ENCODE peak calls at places on chromosome 22, in eight cellular contexts. F is spleen, U is lower leg skin, S is NB4, H is HCT116, W is ovary, A is uterus, Z is A549. K is an unnamed sample.
A peak's percentile ranks its signal among the peaks of the same experiment; 100 is the strongest.

GRCh38 chr22:20601308-20601707 is 93.9 kb downstream of the MED15 start:
- DNase-seq in F (no peak), U (no peak), S (no peak), H (no peak), W (no peak), A (no peak), Z (no peak), K (no peak)

GRCh38 chr22:47835726-47836125 is 1073.3 kb downstream of the TBC1D22A start:
- DNase-seq in F (no peak), U (no peak), S (no peak), H (peak; percentile 18), W (no peak), A (no peak), Z (no peak), K (no peak)

GRCh38 chr22:32587449-32587848 is 112.8 kb downstream of the FBXO7 start:
- DNase-seq in F (no peak), U (peak; percentile 76), S (no peak), H (no peak), W (no peak), A (peak; percentile 93), Z (no peak), K (peak; percentile 56)

GRCh38 chr22:40302149-40302548 is 44.2 kb upstream of the ADSL start:
- DNase-seq in F (no peak), U (no peak), S (no peak), H (no peak), W (no peak), A (no peak), Z (no peak), K (no peak)

GRCh38 chr22:40348025-40348658 is 1.8 kb downstream of the ADSL start:
- DNase-seq in F (peak; percentile 84), U (no peak), S (peak; percentile 70), H (peak; percentile 40), W (peak; percentile 42), A (no peak), Z (peak; percentile 46), K (no peak)

GRCh38 chr22:22890085-22890484 is 2.5 kb downstream of the IGLL5 start:
- DNase-seq in F (no peak), U (no peak), S (no peak), H (no peak), W (no peak), A (no peak), Z (no peak), K (no peak)

GRCh38 chr22:39277135-39277607 is 32.4 kb upstream of the PDGFB start:
- DNase-seq in F (no peak), U (no peak), S (no peak), H (no peak), W (no peak), A (no peak), Z (no peak), K (no peak)

GRCh38 chr22:45537734-45538181 is 35.1 kb downstream of the FBLN1 start:
- DNase-seq in F (no peak), U (peak; percentile 94), S (peak; percentile 11), H (no peak), W (peak; percentile 76), A (peak; percentile 87), Z (no peak), K (no peak)

GRCh38 chr22:20427945-20428417 is 9.6 kb downstream of the SCARF2 start:
- DNase-seq in F (peak; percentile 61), U (no peak), S (no peak), H (no peak), W (no peak), A (no peak), Z (no peak), K (no peak)

GRCh38 chr22:33909075-33909458 is 11.2 kb downstream of the LARGE1 start:
- DNase-seq in F (no peak), U (no peak), S (no peak), H (no peak), W (peak; percentile 44), A (peak; percentile 57), Z (no peak), K (no peak)

GRCh38 chr22:29704528-29705285 is 15.1 kb upstream of the CABP7 start:
- DNase-seq in F (no peak), U (no peak), S (no peak), H (no peak), W (no peak), A (no peak), Z (no peak), K (no peak)

GRCh38 chr22:48098243-48098935 is 1335.9 kb downstream of the TBC1D22A start:
- DNase-seq in F (no peak), U (no peak), S (peak; percentile 33), H (no peak), W (no peak), A (no peak), Z (no peak), K (no peak)

GRCh38 chr22:30430933-30431332 is 5.4 kb downstream of the MTFP1 start:
- DNase-seq in F (no peak), U (no peak), S (no peak), H (no peak), W (no peak), A (no peak), Z (no peak), K (no peak)

GRCh38 chr22:44211946-44212930 is 31.5 kb downstream of the PARVG start:
- DNase-seq in F (no peak), U (peak; percentile 85), S (no peak), H (no peak), W (no peak), A (no peak), Z (no peak), K (no peak)

GRCh38 chr22:49582171-49582570 is 245.5 kb downstream of the BRD1 start:
- DNase-seq in F (no peak), U (no peak), S (no peak), H (no peak), W (no peak), A (no peak), Z (no peak), K (no peak)

GRCh38 chr22:47002692-47003091 is 240.2 kb downstream of the TBC1D22A start:
- DNase-seq in F (no peak), U (peak; percentile 62), S (no peak), H (no peak), W (no peak), A (no peak), Z (no peak), K (no peak)

GRCh38 chr22:49724893-49725489 is 102.7 kb downstream of the BRD1 start:
- DNase-seq in F (peak; percentile 88), U (peak; percentile 86), S (peak; percentile 68), H (peak; percentile 10), W (no peak), A (no peak), Z (peak; percentile 68), K (peak; percentile 61)

DNA sequence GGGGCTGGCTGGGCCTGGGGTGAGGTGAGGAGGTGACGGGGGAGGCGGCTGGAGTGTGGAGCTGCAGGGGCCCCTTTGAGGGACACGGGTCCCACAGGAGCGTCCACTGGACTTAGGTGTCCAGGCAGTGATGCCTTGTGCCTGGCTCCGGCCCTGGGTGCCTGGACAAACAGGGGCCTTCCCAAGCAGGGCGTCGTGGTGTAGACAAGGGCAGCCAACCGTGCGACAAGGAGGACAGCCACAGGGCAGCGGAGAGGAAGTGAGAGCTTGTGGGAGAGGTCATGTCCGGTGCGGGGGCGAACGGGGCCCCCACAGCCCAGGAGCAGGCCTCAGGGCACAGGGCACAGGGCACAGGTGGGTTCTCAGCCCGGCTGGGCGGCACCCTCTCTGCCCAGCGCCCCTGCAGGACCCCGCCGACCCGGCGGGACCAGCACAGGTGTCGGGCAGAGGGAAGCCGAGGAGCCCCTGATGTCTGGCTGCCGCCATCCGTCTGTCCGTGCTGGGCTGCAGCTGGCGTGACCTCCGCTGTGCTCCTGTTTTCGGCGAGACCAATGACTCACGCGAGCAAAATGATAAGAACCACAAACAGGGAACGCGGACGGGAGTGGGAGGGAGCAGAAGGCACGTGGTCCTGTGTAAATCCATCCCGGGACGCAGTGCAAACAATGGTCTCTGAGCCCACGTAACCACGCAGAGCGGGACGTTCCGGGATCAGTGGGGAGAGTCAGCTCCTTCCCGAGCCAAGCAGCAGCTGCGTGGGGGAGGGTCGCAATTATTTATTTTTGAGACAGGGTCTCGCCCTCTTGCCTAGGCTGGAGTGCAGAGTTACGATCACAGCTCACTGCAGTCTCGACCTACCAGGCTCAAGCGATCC is 49.1 kb upstream of the A4GALT start:
- DNase-seq in F (peak; percentile 89), U (no peak), S (peak; percentile 63), H (no peak), W (peak; percentile 77), A (peak; percentile 85), Z (no peak), K (peak; percentile 46)
- H3K4me3 ChIP-seq in F (peak overlapping the region; percentile 54), U (no peak overlapping the region), S (no peak overlapping the region), H (no peak overlapping the region), W (peak overlapping the region; percentile 19), A (peak overlapping the region; percentile 16), Z (no peak overlapping the region), K (peak overlapping the region; percentile 28)

GRCh38 chr22:35517769-35518530 is 22.7 kb upstream of the RASD2 start:
- DNase-seq in F (no peak), U (no peak), S (no peak), H (no peak), W (no peak), A (no peak), Z (no peak), K (no peak)

GRCh38 chr22:35519306-35520000 is 21.2 kb upstream of the RASD2 start:
- DNase-seq in F (no peak), U (no peak), S (no peak), H (no peak), W (no peak), A (no peak), Z (no peak), K (no peak)

GRCh38 chr22:35516723-35517122 is 23.9 kb upstream of the RASD2 start:
- DNase-seq in F (no peak), U (no peak), S (no peak), H (no peak), W (no peak), A (no peak), Z (no peak), K (no peak)

GRCh38 chr22:35518781-35519180 is 21.9 kb upstream of the RASD2 start:
- DNase-seq in F (no peak), U (no peak), S (no peak), H (no peak), W (no peak), A (no peak), Z (no peak), K (no peak)

DNA sequence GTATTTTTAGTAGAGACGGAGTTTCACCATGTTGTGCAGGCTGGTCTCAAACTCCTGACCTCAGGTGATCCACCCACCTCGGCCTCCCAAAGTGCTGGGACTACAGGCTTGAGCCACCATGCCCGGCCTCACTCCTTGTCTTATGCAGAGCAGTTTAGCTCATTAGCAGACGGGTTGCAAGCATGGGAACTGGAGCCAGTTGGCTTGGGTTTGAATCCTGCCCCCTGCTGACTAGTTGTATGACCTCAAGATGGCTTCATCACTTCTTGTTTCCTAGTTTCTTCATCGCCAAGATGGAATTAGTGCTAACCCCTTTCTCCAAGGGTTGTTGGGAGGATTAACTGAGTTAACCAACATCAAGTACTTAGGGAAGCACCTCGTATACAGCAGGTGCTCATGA is 23.4 kb upstream of the RASD2 start:
- DNase-seq in F (no peak), U (no peak), S (peak; percentile 36), H (no peak), W (no peak), A (no peak), Z (no peak), K (no peak)
- TF ChIP-seq CTCF in F (no peak), U (no peak), S (no peak), H (no peak), W (no peak), A (no peak), Z (no peak), K (no peak)

GRCh38 chr22:21657020-21657360 is 8.8 kb upstream of the PPIL2 start:
- DNase-seq in F (no peak), U (no peak), S (no peak), H (no peak), W (no peak), A (no peak), Z (no peak), K (no peak)
- H3K4me3 ChIP-seq in F (peak overlapping the region; percentile 95), U (no peak overlapping the region), S (peak overlapping the region; percentile 32), H (peak overlapping the region; percentile 70), W (no peak overlapping the region), A (no peak overlapping the region), Z (peak overlapping the region; percentile 52), K (peak overlapping the region; percentile 59)

GRCh38 chr22:17748555-17749353 is 25.5 kb downstream of the BID start:
- DNase-seq in F (peak; percentile 71), U (no peak), S (no peak), H (no peak), W (no peak), A (no peak), Z (no peak), K (no peak)
- TF ChIP-seq CTCF in F (no peak), U (no peak), S (no peak), H (no peak), W (no peak), A (peak; percentile 23), Z (no peak), K (no peak)